ENCODE peak calls at places on chromosomes 11 and 22, in four cellular contexts. W, M, Z and Y are unnamed samples.

GRCh38 chr11:57233702-57234101 is 3.3 kb downstream of the APLNR start:
- DNase-seq in W (no peak), M (no peak), Z (no peak), Y (no peak)

GRCh38 chr11:36258730-36259360 is 30.4 kb downstream of the COMMD9 start:
- DNase-seq in W (peak; percentile 77), M (peak; percentile 70), Z (peak; percentile 58), Y (no peak)

GRCh38 chr11:47480762-47481161 is 31.8 kb upstream of the RAPSN start:
- DNase-seq in W (no peak), M (no peak), Z (no peak), Y (no peak)

GRCh38 chr11:4491878-4492606 is 9.6 kb downstream of the OR52K1 start:
- DNase-seq in W (peak; percentile 2), M (no peak), Z (no peak), Y (no peak)

GRCh38 chr22:47165998-47166397 is 403.5 kb downstream of the TBC1D22A start:
- DNase-seq in W (no peak), M (no peak), Z (peak; percentile 15), Y (no peak)

GRCh38 chr11:56783448-56784041 is 35.0 kb upstream of the OR9G4 start:
- DNase-seq in W (peak; percentile 54), M (peak; percentile 20), Z (no peak), Y (no peak)

GRCh38 chr11:45091563-45092392 is 54.7 kb upstream of the PRDM11 start:
- DNase-seq in W (no peak), M (no peak), Z (no peak), Y (no peak)

GRCh38 chr11:46234261-46234660 is 43.2 kb upstream of the CREB3L1 start:
- DNase-seq in W (no peak), M (no peak), Z (no peak), Y (no peak)

GRCh38 chr22:50526849-50527801 is 1.7 kb upstream of the SCO2 start:
- DNase-seq in W (no peak), M (peak; percentile 68), Z (no peak), Y (peak; percentile 66)

GRCh38 chr11:27329867-27330632 is 33.0 kb downstream of the CCDC34 start:
- DNase-seq in W (no peak), M (no peak), Z (no peak), Y (no peak)

GRCh38 chr22:43168416-43169309 is 17.3 kb downstream of the TSPO start:
- DNase-seq in W (peak; percentile 32), M (no peak), Z (no peak), Y (no peak)

DNA sequence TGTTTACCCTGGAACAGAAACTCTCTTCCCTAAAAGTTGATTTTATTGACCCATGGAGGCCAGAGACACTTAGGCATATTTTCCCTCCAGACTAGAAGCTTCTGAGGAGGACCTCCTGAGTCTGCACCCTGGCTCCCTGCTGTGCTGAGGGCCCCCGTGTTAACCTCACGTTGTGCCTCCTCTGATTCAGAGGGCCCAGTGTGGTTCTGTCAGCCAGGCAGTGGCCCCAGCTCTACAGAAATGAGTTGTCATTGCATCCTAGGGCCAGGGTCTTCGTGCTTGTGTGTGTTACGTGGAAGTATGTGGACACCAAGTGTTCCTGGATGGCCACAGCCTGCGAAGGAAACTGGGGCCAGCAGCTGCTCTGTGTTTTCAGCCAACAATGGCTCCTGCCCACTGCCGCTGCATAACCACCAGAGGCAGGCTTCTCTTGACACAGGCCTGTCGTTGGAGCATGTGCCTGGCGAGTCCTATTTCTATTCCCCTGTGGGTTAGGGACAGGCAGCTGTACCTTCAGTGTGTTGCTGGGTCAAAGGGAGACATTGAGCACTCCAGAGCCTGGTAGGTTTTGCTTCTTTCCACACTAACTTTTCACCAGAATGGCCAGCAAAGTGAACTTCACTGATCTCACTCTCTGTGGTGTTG is 44.5 kb downstream of the MED15 start:
- DNase-seq in W (no peak), M (no peak), Z (peak; percentile 42), Y (no peak)
- H3K4me3 ChIP-seq in W (no peak overlapping the region), M (no peak overlapping the region), Z (no peak overlapping the region), Y (no peak overlapping the region)

DNA sequence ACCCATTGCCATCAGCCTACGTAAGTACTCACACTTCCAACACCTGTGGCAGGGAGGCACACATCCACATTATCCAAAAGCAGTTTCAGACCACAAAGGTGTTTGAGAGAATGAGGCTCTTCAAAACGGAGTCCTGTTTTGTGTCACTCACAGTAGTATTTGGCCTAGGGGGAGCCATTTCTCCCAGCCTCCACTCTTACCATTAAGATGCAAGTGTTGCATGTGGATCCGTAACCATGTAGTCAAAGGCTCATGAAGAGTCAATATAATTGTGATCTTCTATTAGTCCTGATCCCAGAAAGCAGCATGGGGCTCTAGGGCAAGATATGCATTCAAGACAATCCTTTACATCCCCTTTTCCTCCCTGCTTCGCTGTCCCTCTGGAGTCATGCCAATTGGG is 41.5 kb downstream of the IL10RA start:
- DNase-seq in W (no peak), M (no peak), Z (no peak), Y (no peak)
- TF ChIP-seq CTCF in W (no peak), M (no peak), Z (no peak), Y (no peak)

GRCh38 chr11:121929581-121929980 is 186.4 kb downstream of the BLID start:
- DNase-seq in W (peak; percentile 38), M (no peak), Z (peak; percentile 58), Y (no peak)
- H3K4me3 ChIP-seq in W (peak overlapping the region; percentile 8), M (no peak overlapping the region), Z (peak overlapping the region; percentile 23), Y (no peak overlapping the region)

DNA sequence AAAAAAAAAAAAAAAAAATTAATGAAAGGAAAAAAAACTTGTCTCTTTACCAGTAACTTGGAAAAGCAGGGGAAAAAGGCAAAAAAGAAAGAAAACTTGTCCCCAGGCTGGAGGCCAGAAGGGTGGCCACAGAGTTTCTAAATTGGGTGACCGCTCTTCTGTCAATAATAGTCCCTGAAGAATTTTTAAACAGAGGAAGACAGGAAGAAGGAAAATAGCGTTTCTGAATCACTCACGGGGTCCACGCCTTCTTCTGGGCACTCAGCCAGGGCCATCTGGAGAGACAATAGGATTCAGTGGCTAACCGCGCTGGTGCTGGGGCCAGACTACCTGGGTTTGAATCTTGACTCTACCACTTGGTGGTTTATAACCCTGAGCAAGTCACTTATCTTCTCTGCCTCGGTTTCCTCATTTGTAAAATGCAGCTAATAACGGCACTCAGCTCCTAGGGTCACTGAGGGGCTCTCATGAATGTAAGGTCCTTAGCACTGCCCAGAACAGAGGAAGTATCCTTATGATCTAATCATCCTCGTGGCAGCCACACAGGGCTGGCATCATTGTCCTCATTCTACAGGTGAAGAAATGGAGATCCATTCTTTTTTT is 7.0 kb downstream of the C11orf86 start:
- DNase-seq in W (peak; percentile 91), M (peak; percentile 96), Z (peak; percentile 76), Y (peak; percentile 94)
- TF ChIP-seq CTCF in W (no peak), M (no peak), Z (no peak), Y (no peak)

DNA sequence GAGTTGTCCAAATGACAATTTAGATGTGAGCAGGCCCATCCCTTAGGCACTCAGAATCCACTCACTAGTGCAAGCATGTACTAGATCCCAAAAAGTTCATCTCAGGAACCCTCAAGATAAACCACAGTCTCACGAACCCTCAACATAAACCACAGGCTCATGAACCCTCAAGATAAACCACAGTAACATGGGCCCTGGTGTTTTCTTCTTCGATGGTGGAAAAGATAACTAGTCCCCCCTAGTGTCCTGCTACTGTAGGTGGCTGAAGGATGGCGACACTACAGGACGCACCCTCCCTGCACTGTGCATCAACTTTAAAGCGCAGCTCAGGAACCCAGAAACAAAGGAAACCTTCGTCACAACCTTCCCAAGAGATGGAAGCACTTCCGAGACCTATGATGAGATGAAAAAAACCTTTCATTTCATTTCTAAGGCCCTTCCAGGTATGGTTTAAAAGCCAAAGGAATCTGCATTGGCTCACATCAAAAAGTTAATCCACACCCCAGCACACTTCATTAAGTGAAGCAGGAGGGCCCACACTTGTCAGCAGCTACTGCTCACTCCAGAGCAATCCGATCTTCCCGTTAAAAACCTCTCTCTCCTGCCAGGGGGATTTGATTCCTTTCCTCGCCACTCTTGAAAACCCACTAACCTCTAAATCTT is 2.4 kb downstream of the LARGE1 start:
- DNase-seq in W (peak; percentile 50), M (no peak), Z (no peak), Y (no peak)
- H3K4me3 ChIP-seq in W (no peak overlapping the region), M (no peak overlapping the region), Z (peak overlapping the region; percentile 10), Y (no peak overlapping the region)

GRCh38 chr11:63680842-63681207 is 475 bp upstream of the RTN3 start:
- DNase-seq in W (no peak), M (peak; percentile 37), Z (no peak), Y (no peak)
- TF ChIP-seq CTCF in W (no peak), M (no peak), Z (no peak), Y (no peak)

GRCh38 chr11:76666408-76666807 is 4.1 kb downstream of the LRRC32 start:
- DNase-seq in W (peak; percentile 46), M (no peak), Z (peak; percentile 66), Y (no peak)
- H3K4me3 ChIP-seq in W (no peak overlapping the region), M (no peak overlapping the region), Z (no peak overlapping the region), Y (no peak overlapping the region)

GRCh38 chr11:7846003-7846402 is 49.3 kb upstream of the OR5P2 start:
- DNase-seq in W (peak; percentile 3), M (no peak), Z (no peak), Y (no peak)

GRCh38 chr11:7851391-7851790 is 54.6 kb upstream of the OR5P2 start:
- DNase-seq in W (no peak), M (no peak), Z (no peak), Y (no peak)
- TF ChIP-seq CTCF in W (no peak), M (no peak), Z (no peak), Y (no peak)

DNA sequence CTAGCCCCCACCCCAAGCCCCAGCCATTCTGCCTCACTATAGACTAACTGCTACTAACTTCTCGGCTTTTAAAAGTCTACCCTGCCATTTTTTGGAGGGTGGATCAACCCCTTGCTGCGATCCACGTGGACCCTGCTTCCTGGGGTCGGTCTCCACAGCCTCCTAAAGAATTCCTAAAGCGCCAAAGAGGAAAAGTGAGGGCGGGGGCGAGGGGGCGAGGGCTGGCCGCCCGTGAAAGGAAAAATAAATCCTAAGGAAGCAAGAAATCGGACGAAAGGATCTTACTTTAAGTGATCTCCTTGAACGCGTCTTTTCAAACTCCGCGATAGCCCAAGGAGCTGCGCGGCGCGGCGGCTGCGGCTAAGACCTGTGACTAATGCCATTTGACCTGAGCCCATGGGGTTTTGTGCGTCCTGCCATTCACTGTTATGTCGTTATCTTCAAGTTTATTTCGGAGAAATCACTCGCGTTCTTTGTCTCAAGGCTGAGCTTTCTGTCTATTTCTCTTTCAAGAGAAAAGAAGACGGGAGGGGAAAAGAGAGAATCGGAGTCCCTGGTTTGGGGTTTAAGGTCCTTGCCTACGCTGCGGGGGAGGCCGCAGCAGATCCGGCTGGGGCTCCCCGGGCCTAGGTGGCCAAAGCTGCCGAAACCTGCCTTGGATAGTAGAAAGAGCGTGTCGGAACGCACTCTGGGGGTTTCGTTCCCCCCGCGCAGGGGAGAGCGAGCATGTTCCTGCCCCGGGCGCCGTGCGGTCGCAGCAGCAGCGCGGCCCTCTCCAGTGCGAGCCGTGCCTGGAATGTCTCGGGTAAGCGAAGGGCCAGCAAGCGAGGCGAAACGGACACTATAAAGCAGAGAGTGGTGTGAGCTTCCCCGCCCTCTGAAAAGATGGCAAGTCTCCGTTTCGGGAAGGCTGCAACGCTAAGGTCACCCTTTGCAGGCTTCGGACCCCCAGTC is 2.8 kb upstream of the DBX1 start:
- DNase-seq in W (peak; percentile 18), M (no peak), Z (no peak), Y (no peak)
- H3K4me3 ChIP-seq in W (no peak overlapping the region), M (no peak overlapping the region), Z (peak overlapping the region; percentile 1), Y (no peak overlapping the region)